ENCODE peak calls at places on chromosomes 12 and 14, in four cellular contexts. O is left ventricle myocardium inferior, G is heart right ventricle, H is IMR-90. A is an unnamed sample.

GRCh38 chr12:52298677-52299076 is 7.3 kb upstream of the KRT81 start:
- DNase-seq in G (no peak), O (no peak), H (no peak), A (no peak)

GRCh38 chr12:4562034-4562657 is at the start of gene DYRK4:
- DNase-seq in H (peak), G (peak), O (peak), A (no peak)

GRCh38 chr12:112226768-112227167 is 101.4 kb downstream of the TRAFD1 start:
- DNase-seq in G (no peak), O (no peak), H (no peak), A (no peak)

GRCh38 chr12:47648056-47648579 is 57.7 kb downstream of the RPAP3 start:
- DNase-seq in H (no peak), O (no peak), G (no peak), A (no peak)

GRCh38 chr12:111443086-111443485 is 37.4 kb downstream of the SH2B3 start:
- DNase-seq in H (no peak), O (no peak), G (no peak), A (peak)

GRCh38 chr12:123115409-123116111 is 35.3 kb downstream of the PITPNM2 start:
- DNase-seq in O (peak), G (peak), H (peak), A (peak)

GRCh38 chr14:69693823-69694729 is 72.9 kb upstream of the SRSF5 start:
- DNase-seq in O (no peak), G (no peak), H (no peak), A (no peak)

GRCh38 chr14:93234798-93235197 is 27.7 kb downstream of the UBR7 start:
- DNase-seq in G (no peak), O (no peak), H (peak), A (no peak)

GRCh38 chr12:104055686-104056388 is 5.8 kb upstream of the GLT8D2 start:
- DNase-seq in H (peak), G (peak), O (peak), A (no peak)

GRCh38 chr14:70080081-70080480 is 108.7 kb downstream of the SLC8A3 start:
- DNase-seq in O (no peak), H (no peak), G (no peak), A (no peak)

GRCh38 chr12:103782399-103782798 is 58.6 kb downstream of the NT5DC3 start:
- DNase-seq in H (no peak), G (no peak), O (no peak), A (no peak)

GRCh38 chr14:98711453-98711852 is 560.5 kb downstream of the BCL11B start:
- DNase-seq in H (no peak), O (no peak), G (no peak), A (no peak)

GRCh38 chr12:120944645-120945217 is 33.6 kb upstream of the HNF1A start:
- DNase-seq in G (peak), O (peak), H (peak), A (no peak)

GRCh38 chr12:15278816-15279658 is 43.3 kb upstream of the PTPRO start:
- DNase-seq in G (peak), H (peak), O (peak), A (peak)

GRCh38 chr14:69592923-69593677 is 18.3 kb upstream of the SUSD6 start:
- DNase-seq in O (no peak), H (peak), G (peak), A (no peak)

GRCh38 chr12:65364021-65364420 is 85.5 kb downstream of the MSRB3 start:
- DNase-seq in G (no peak), O (no peak), H (peak), A (no peak)

GRCh38 chr12:123064356-123064755 is 83.9 kb downstream of the ARL6IP4 start:
- DNase-seq in G (peak), H (no peak), O (peak), A (peak)

GRCh38 chr12:109999983-110000505 is 814 bp downstream of the ANKRD13A start:
- DNase-seq in H (no peak), G (no peak), O (no peak), A (no peak)

GRCh38 chr12:69008510-69008909 is 75.5 kb upstream of the CPM start:
- DNase-seq in O (no peak), H (peak), G (no peak), A (no peak)
- H3K27ac ChIP-seq in O (no peak), H (peak), G (no peak), A (no peak)

GRCh38 chr14:24673534-24674203 is 39.7 kb upstream of the GZMB start:
- DNase-seq in O (no peak), H (no peak), G (no peak), A (no peak)
- H3K4me3 ChIP-seq in O (no peak), H (no peak), G (no peak), A (no peak)

GRCh38 chr14:23094666-23095195 is at the start of gene ACIN1:
- DNase-seq in G (peak), H (peak), O (no peak), A (no peak)

GRCh38 chr14:23095196-23096108 is at the start of gene C14orf119:
- DNase-seq in G (peak), O (peak), H (peak), A (peak)

GRCh38 chr14:23093104-23093503 is 1.8 kb downstream of the ACIN1 start:
- DNase-seq in O (no peak), G (no peak), H (no peak), A (no peak)

GRCh38 chr14:23093526-23093925 is 1.4 kb downstream of the ACIN1 start:
- DNase-seq in O (no peak), H (no peak), G (no peak), A (no peak)

DNA sequence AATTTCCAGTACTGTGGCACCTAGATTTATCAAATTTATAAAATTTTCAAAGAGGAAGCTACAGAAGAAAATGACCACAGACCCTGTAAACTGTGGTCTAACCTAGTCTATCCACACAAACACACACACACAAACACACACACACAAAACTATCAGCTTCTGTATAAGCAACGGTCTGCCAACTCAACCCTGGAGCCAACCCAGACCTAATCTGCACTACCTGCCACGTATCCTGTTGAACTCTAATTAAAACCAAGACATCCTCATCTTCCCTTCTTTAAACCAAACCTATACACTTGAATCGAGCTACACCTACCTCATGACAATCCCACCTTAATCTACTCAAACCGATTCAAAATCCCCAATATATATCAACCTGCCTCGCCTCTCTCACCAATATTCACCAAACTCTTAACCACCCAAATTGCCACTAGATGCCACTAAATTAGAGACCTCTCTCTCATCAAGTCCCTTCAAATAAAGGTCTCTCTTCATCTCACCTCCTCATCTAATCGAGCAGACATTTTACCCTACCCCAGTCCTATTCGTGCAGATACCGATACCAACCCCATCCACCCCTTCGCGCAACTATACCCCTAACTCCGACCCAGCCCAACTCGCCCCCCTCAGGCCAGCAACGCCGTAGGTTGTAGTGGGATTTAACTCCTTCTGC is 807 bp downstream of the ACIN1 start:
- DNase-seq in G (no peak), O (no peak), H (no peak), A (peak)
- TF ChIP-seq CTCF in G (no peak), O (peak), H (peak), A (no peak)

GRCh38 chr14:21107360-21107781 is 6.5 kb downstream of the TMEM253 start:
- DNase-seq in O (no peak), H (peak), G (peak), A (no peak)
- H3K27ac ChIP-seq in O (peak), H (no peak), G (peak), A (peak)

DNA sequence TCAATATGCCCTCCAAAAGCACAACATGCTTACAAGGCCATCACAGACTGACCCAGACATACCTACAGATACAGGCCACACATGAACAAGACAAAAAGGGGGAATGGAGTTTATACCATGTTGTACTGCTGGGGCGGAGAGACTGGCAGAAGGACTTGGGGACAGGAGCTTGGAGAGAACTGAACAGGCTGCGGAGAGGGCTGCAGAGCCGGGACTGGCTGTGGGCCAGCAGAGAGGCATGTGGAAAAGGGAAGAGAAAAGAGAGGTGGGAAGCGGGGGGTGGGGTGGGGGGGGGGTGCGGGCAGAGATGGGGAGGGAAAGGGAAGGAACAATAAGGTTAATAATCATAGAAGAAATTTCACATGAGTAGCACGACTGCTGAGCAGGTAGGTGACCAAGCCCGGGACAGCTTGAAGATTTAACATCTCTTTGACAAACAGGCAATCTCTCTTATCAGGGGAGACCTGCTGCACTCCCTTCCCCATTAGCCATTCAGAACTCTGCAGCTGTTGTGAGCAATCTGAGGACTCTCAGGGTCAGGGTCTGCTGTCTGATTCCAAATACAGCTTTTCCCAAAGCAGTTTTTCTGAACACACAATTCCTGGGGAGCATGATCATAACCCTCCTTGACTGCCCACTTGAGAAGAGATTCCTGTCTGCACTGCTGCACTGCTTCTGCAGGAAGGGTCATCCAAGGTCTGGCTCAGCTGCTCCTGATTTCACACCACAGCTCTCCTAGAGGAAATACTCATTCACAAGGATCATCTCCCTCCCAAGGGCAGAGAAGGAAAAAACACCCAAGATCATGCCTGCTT is 21.6 kb upstream of the STAC3 start:
- DNase-seq in O (peak), G (peak), H (peak), A (no peak)
- H3K4me3 ChIP-seq in O (peak), G (no peak), H (no peak), A (no peak)

GRCh38 chr14:59133202-59133601 is 55.3 kb upstream of the DAAM1 start:
- DNase-seq in H (no peak), G (no peak), O (no peak), A (no peak)
- TF ChIP-seq CTCF in H (peak), G (no peak), O (peak), A (no peak)

DNA sequence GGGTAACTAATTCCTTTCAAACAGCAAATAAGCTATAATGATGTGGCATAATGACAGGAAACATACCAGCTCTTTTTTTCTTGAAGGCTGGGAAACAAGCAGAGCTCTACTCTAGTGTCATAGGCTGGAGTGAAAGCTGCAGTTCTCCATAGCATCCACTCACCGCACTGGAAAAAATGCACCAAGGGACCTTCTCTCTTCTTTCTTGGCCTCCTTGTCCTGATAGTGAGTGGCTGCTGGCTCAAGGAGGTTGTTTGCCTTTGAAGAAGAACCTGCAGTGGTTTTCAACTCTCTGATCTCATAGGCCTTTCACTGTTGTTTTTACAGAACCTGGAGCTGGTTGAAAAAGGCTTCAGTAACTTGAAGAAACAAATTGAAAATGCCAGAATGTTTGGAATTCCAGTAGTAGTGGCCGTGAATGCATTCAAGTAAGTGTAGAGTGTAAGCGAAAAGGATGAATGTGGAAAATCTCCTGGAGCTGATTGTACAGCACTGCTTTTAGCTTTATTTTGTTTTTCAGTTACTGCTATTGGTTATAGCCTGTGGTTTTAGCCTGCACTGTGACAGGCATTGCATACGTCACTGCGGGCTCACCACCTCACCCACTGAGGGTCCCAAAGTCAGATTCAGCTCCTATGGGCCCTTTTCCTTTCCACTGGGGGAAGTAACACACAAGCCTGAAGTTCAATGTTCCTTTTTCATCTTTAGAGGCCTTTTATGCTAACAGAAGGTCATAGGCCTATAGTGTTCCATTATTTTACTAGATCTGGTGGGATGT is 17.2 kb upstream of the AKAP5 start:
- DNase-seq in O (no peak), G (no peak), H (no peak), A (no peak)
- H3K27ac ChIP-seq in O (no peak), G (no peak), H (no peak), A (peak)

DNA sequence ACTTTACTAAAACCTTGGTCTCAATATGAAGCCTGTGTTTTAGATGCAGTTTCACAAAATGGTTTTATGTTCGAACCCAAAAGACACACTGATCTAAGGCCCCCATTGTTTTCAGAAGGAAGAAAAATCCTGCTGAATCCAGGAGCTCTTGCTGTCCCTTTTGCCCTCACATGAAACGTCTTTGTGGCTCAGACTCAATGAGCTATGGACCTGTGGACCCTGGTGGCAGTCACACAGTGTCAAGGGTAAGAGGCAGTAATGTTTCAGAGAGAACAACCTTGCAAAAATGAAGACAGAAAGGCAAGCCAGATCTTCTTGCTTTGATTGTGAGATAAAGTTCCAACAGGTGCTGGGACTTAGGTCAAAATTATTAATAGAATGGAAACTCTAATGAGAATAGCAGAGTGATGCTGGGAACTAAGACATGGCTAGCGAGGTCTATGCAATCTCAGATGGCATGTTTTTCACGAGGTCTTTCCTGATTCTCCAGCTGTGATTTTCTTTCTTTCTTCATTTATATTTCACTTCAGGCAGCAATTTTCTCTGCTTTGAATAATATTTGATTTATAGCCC is 164.9 kb upstream of the SLC38A2 start:
- DNase-seq in G (no peak), H (no peak), O (no peak), A (no peak)
- H3K4me3 ChIP-seq in G (no peak), H (no peak), O (no peak), A (no peak)

A was measured in coronary artery.